ENCODE peak calls at places on chromosome 15, in five cellular contexts. M is WTC11, T is A549, H is HepG2, J is K562. E is an unnamed sample.
A peak's percentile ranks its signal among the peaks of the same experiment; 100 is the strongest.

GRCh38 chr15:29952245-29952644 is 130.0 kb upstream of the TJP1 start:
- DNase-seq in T (no peak), M (no peak), H (no peak), J (no peak), E (no peak)

GRCh38 chr15:39202641-39203040 is 378.2 kb upstream of the THBS1 start:
- DNase-seq in J (no peak), M (no peak), T (peak; percentile 45), H (peak; percentile 21), E (no peak)

GRCh38 chr15:67746450-67746849 is 78.9 kb upstream of the SKOR1 start:
- DNase-seq in J (no peak), T (no peak), M (no peak), H (no peak), E (no peak)

GRCh38 chr15:60399931-60400330 is 2.1 kb upstream of the ANXA2 start:
- DNase-seq in H (no peak), T (no peak), M (no peak), J (no peak), E (peak; percentile 56)

GRCh38 chr15:46461416-46461815 is 826.6 kb downstream of the SQOR start:
- DNase-seq in M (no peak), H (peak; percentile 3), T (no peak), J (no peak), E (no peak)

GRCh38 chr15:43100971-43101370 is 4.9 kb downstream of the UBR1 start:
- DNase-seq in J (no peak), M (no peak), H (no peak), T (no peak), E (no peak)

GRCh38 chr15:95918525-95918924 is 412.0 kb upstream of the NR2F2 start:
- DNase-seq in H (no peak), M (no peak), T (no peak), J (no peak), E (no peak)

GRCh38 chr15:27382296-27382695 is 411.3 kb downstream of the GABRG3 start:
- DNase-seq in T (no peak), J (no peak), M (no peak), H (no peak), E (no peak)

GRCh38 chr15:95596487-95596886 is 734.0 kb upstream of the NR2F2 start:
- DNase-seq in J (peak; percentile 6), T (no peak), M (peak; percentile 49), H (no peak), E (no peak)

GRCh38 chr15:51162865-51163762 is 68.4 kb upstream of the TNFAIP8L3 start:
- DNase-seq in M (peak; percentile 76), T (peak; percentile 64), J (peak; percentile 84), H (peak; percentile 45), E (peak; percentile 85)
- TF ChIP-seq JUN in M (no peak), T (no peak), J (peak; percentile 3), H (no peak), E (peak; percentile 50)

GRCh38 chr15:58742424-58743160 is 6.9 kb downstream of the ADAM10 start:
- DNase-seq in M (no peak), J (no peak), H (peak; percentile 70), T (no peak), E (peak; percentile 83)
- TF ChIP-seq JUN in M (no peak), J (no peak), H (no peak), T (no peak), E (peak; percentile 63)

DNA sequence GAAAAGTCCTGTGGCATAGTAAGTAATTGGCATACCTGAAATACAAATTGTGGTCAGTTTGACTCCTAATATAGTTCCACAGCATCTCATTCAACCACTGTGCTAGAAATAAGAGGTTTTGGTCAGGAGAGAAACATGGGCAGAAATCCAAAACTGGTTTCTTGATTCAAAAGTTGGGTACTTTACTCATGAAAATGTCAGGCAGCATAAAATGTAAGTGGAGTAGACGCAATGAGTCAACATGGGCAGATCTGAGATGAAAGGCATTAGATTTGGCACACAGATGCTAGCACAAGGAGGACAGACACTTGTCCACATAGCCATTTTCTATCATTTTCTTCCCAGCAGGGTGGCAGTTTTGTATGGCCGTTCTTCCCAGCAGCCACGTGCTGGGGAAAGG is 255.8 kb upstream of the CDIN1 start:
- DNase-seq in M (no peak), H (no peak), J (no peak), T (no peak), E (no peak)
- TF ChIP-seq JUN in M (no peak), H (no peak), J (no peak), T (no peak), E (no peak)

GRCh38 chr15:38088971-38089370 is 154.5 kb downstream of the TMCO5A start:
- DNase-seq in H (no peak), J (no peak), T (no peak), M (no peak), E (no peak)

GRCh38 chr15:38084289-38084688 is 149.8 kb downstream of the TMCO5A start:
- DNase-seq in T (no peak), H (no peak), M (no peak), J (no peak), E (peak; percentile 75)

GRCh38 chr15:38085104-38085503 is 150.7 kb downstream of the TMCO5A start:
- DNase-seq in J (no peak), T (no peak), M (no peak), H (no peak), E (peak; percentile 56)

GRCh38 chr15:38090223-38090622 is 155.8 kb downstream of the TMCO5A start:
- DNase-seq in T (no peak), H (no peak), M (no peak), J (no peak), E (no peak)

DNA sequence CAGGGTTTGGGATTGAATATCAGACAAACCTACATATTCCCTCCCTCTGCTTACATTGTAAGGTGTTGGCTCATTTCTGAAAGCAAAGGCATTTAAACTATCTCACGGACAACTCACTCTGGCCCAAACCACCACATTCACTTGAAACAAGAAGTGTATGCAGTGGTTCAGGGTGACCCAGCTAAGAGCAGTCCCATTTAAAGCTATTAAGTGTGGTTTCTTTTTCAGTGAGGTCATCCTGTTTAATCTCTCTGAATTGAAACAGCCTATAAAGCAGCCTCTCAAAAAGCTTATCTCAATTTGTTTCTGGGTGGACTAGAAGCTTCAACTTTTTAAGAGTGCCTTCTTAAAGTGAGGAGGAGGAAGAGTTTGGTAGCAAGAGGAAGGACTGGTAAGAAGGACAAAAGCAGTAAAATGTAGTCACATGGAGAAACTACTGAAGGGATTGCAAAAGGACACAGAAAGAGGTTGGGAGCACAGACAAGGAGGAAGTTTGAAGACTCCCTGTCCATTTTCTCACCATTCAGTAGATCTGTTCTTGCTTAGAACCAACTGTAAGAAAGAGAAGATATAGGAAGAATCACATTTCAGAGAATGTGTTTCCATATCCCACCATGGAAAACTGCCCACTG is 151.6 kb downstream of the TMCO5A start:
- DNase-seq in H (no peak), M (no peak), T (no peak), J (no peak), E (peak; percentile 4)
- TF ChIP-seq JUN in H (no peak), M (no peak), T (no peak), J (no peak), E (no peak)

GRCh38 chr15:25691544-25692430 is 171.3 kb downstream of the ATP10A start:
- DNase-seq in J (no peak), H (no peak), T (no peak), M (no peak), E (no peak)

GRCh38 chr15:25694823-25695312 is 168.3 kb downstream of the ATP10A start:
- DNase-seq in H (no peak), T (no peak), J (no peak), M (no peak), E (no peak)

GRCh38 chr15:25695875-25696760 is 167.0 kb downstream of the ATP10A start:
- DNase-seq in M (no peak), H (no peak), J (no peak), T (no peak), E (no peak)

GRCh38 chr15:25693321-25694237 is 169.5 kb downstream of the ATP10A start:
- DNase-seq in M (peak; percentile 75), T (peak; percentile 21), H (peak; percentile 7), J (peak; percentile 42), E (no peak)

DNA sequence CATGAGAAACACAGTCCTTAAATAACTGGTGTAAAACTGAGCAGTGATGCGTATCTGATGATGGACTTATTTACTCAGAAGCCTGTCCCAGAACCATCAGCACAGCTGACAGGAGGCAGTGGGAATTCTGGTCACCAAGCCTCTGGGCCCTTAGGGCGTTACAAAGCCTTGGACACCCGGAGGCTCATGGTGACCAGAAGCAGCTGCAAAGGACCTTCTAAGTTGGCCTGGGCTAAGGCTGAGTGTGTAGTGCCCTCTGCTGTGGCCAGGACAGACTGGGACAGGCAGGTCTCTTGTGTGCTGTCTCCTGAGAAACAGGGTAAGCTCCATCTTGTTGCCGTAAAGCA is 168.9 kb downstream of the ATP10A start:
- DNase-seq in J (no peak), M (no peak), T (no peak), H (no peak), E (no peak)
- TF ChIP-seq JUN in J (no peak), M (no peak), T (no peak), H (no peak), E (no peak)

DNA sequence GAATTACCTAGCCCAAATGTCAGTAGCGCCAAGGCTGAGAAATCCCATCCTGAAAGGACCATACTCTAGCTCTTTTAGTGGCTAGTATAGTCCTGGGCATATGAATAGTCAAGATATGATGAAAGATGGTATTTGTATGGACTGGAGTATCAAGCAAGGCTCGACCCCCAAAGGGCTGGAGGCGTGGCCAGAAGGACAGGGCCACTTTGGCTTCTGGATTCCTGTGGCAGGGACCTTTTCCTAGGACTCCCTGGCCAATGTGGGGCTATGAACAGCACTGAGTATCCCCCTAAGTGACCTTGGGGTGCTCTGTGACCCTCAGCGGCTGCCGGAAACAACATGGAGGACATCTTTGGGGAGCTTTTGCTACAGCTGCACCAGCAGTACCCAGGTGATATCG is 6.0 kb downstream of the MPI start:
- DNase-seq in M (no peak), H (no peak), J (no peak), T (no peak), E (no peak)
- TF ChIP-seq JUN in M (no peak), H (no peak), J (no peak), T (no peak), E (no peak)

E was measured in endothelial cell of umbilical vein.